ENCODE peak calls at places on chromosomes 2 and 18, in four cellular contexts. One of them, this sample, is unnamed.

GRCh38 chr2:240646900-240647502 is 21.7 kb downstream of the GPR35 start:
- DNase-seq in G401: no peak
- DNase-seq in activated T-cell treated with anti-CD3 and anti-CD28 coated beads for 1 hour: no peak
- DNase-seq in osteocyte: peak
- DNase-seq in this sample: no peak

GRCh38 chr2:160315337-160315736 is 115.3 kb upstream of the ITGB6 start:
- DNase-seq in G401: no peak
- DNase-seq in activated T-cell treated with anti-CD3 and anti-CD28 coated beads for 1 hour: no peak
- DNase-seq in osteocyte: no peak
- DNase-seq in this sample: no peak

GRCh38 chr2:69572640-69573039 is 70.9 kb downstream of the AAK1 start:
- DNase-seq in G401: no peak
- DNase-seq in activated T-cell treated with anti-CD3 and anti-CD28 coated beads for 1 hour: no peak
- DNase-seq in osteocyte: no peak
- DNase-seq in this sample: no peak

GRCh38 chr2:5453648-5454390 is 238.4 kb upstream of the SOX11 start:
- DNase-seq in G401: no peak
- DNase-seq in activated T-cell treated with anti-CD3 and anti-CD28 coated beads for 1 hour: no peak
- DNase-seq in osteocyte: no peak
- DNase-seq in this sample: no peak

GRCh38 chr2:231985823-231986261 is 24.3 kb downstream of the DIS3L2 start:
- DNase-seq in G401: no peak
- DNase-seq in activated T-cell treated with anti-CD3 and anti-CD28 coated beads for 1 hour: no peak
- DNase-seq in osteocyte: no peak
- DNase-seq in this sample: no peak

GRCh38 chr2:25700221-25700660 is 26.9 kb upstream of the DTNB start:
- DNase-seq in G401: peak
- DNase-seq in activated T-cell treated with anti-CD3 and anti-CD28 coated beads for 1 hour: no peak
- DNase-seq in osteocyte: no peak
- DNase-seq in this sample: no peak

GRCh38 chr2:214542866-214543265 is 132.0 kb downstream of the VWC2L start:
- DNase-seq in G401: no peak
- DNase-seq in activated T-cell treated with anti-CD3 and anti-CD28 coated beads for 1 hour: no peak
- DNase-seq in osteocyte: no peak
- DNase-seq in this sample: no peak

GRCh38 chr2:71895320-71896161 is 252.1 kb downstream of the CYP26B1 start:
- DNase-seq in G401: peak
- DNase-seq in activated T-cell treated with anti-CD3 and anti-CD28 coated beads for 1 hour: no peak
- DNase-seq in osteocyte: peak
- DNase-seq in this sample: no peak

GRCh38 chr2:170022692-170023091 is 155.3 kb upstream of the MYO3B start:
- DNase-seq in G401: no peak
- DNase-seq in activated T-cell treated with anti-CD3 and anti-CD28 coated beads for 1 hour: no peak
- DNase-seq in osteocyte: no peak
- DNase-seq in this sample: no peak

GRCh38 chr2:9494096-9494495 is 19.7 kb downstream of the IAH1 start:
- DNase-seq in G401: no peak
- DNase-seq in activated T-cell treated with anti-CD3 and anti-CD28 coated beads for 1 hour: no peak
- DNase-seq in osteocyte: no peak
- DNase-seq in this sample: no peak

GRCh38 chr2:46389417-46389916 is 89.9 kb upstream of the TMEM247 start:
- DNase-seq in G401: no peak
- DNase-seq in activated T-cell treated with anti-CD3 and anti-CD28 coated beads for 1 hour: no peak
- DNase-seq in osteocyte: peak
- DNase-seq in this sample: no peak

GRCh38 chr18:7329036-7329435 is 98.1 kb downstream of the LRRC30 start:
- DNase-seq in G401: no peak
- DNase-seq in activated T-cell treated with anti-CD3 and anti-CD28 coated beads for 1 hour: no peak
- DNase-seq in osteocyte: no peak
- DNase-seq in this sample: no peak

GRCh38 chr18:26546170-26546874 is 2.0 kb downstream of the KCTD1 start:
- DNase-seq in G401: no peak
- DNase-seq in activated T-cell treated with anti-CD3 and anti-CD28 coated beads for 1 hour: no peak
- DNase-seq in osteocyte: no peak
- DNase-seq in this sample: no peak

GRCh38 chr2:110729106-110729505 is 3.3 kb upstream of the ACOXL start:
- DNase-seq in G401: no peak
- DNase-seq in activated T-cell treated with anti-CD3 and anti-CD28 coated beads for 1 hour: no peak
- DNase-seq in osteocyte: no peak
- DNase-seq in this sample: no peak

GRCh38 chr2:150295544-150295943 is 191.9 kb downstream of the RND3 start:
- DNase-seq in G401: no peak
- DNase-seq in activated T-cell treated with anti-CD3 and anti-CD28 coated beads for 1 hour: no peak
- DNase-seq in osteocyte: no peak
- DNase-seq in this sample: no peak

This sample was measured in activated effector memory CD4-positive, alpha-beta T cell treated with Interleukin-2 at 50 U/mL for 16 hours.